ENCODE peak calls at places on chromosomes 6 and 20, in seven cellular contexts. J is IMR-90, P is osteoblast, N is cardiac muscle cell, Y is Panc1, G is substantia nigra, T is HepG2. H is an unnamed sample.

GRCh38 chr6:157225575-157225995 is 97.7 kb downstream of the TMEM242 start:
- DNase-seq in Y (no peak), G (no peak), J (no peak), T (no peak), N (no peak), P (peak; percentile 64), H (no peak)

GRCh38 chr6:155267411-155267810 is 3.6 kb downstream of the CLDN20 start:
- DNase-seq in G (no peak), P (no peak), T (no peak), Y (no peak), J (no peak), N (no peak), H (no peak)

GRCh38 chr6:157741889-157742615 is 81.0 kb upstream of the SNX9 start:
- DNase-seq in T (no peak), Y (no peak), N (no peak), G (no peak), P (no peak), J (no peak), H (no peak)

GRCh38 chr6:149754573-149754972 is 5.0 kb downstream of the PCMT1 start:
- DNase-seq in Y (no peak), G (no peak), T (peak; percentile 40), J (no peak), N (no peak), P (no peak), H (no peak)

GRCh38 chr6:140768133-140768532 is 1364.6 kb upstream of the GJE1 start:
- DNase-seq in Y (no peak), P (no peak), T (no peak), J (no peak), G (no peak), N (no peak), H (no peak)

GRCh38 chr6:135600086-135600702 is 102.7 kb upstream of the AHI1 start:
- DNase-seq in T (no peak), P (no peak), N (no peak), J (no peak), G (no peak), Y (no peak), H (no peak)

GRCh38 chr6:133646021-133646682 is 242.8 kb upstream of the TCF21 start:
- DNase-seq in P (no peak), Y (no peak), J (peak; percentile 47), T (no peak), G (no peak), N (no peak), H (no peak)

GRCh38 chr6:6737666-6738065 is 149.1 kb downstream of the LY86 start:
- DNase-seq in N (no peak), Y (no peak), J (no peak), T (no peak), P (no peak), G (no peak), H (no peak)

GRCh38 chr6:157556671-157557430 is 175.9 kb downstream of the ZDHHC14 start:
- DNase-seq in Y (no peak), J (no peak), G (peak; percentile 10), P (no peak), N (no peak), T (no peak), H (no peak)

GRCh38 chr6:163876391-163876790 is 461.9 kb downstream of the QKI start:
- DNase-seq in P (no peak), N (no peak), J (peak; percentile 57), Y (no peak), G (no peak), T (no peak), H (no peak)

GRCh38 chr6:71721642-71722041 is 164.7 kb upstream of the RIMS1 start:
- DNase-seq in G (no peak), P (no peak), T (no peak), Y (no peak), J (peak; percentile 12), N (no peak), H (no peak)

GRCh38 chr6:13500264-13500663 is 12.9 kb upstream of the GFOD1 start:
- DNase-seq in Y (no peak), N (no peak), G (no peak), P (no peak), J (no peak), T (no peak), H (no peak)

GRCh38 chr6:164150221-164150620 is 735.7 kb downstream of the QKI start:
- DNase-seq in J (no peak), T (no peak), N (no peak), P (no peak), G (no peak), Y (no peak), H (no peak)

GRCh38 chr20:19789446-19789845 is 31.4 kb downstream of the RIN2 start:
- DNase-seq in N (no peak), Y (no peak), G (no peak), P (no peak), T (no peak), J (no peak), H (no peak)

GRCh38 chr6:139891471-139891870 is 517.0 kb upstream of the CITED2 start:
- DNase-seq in N (no peak), T (no peak), Y (no peak), G (no peak), P (no peak), J (peak; percentile 91), H (no peak)

GRCh38 chr6:22322103-22322882 is 25.5 kb upstream of the PRL start:
- DNase-seq in Y (no peak), J (peak; percentile 65), T (no peak), N (peak; percentile 4), P (no peak), G (no peak), H (no peak)

GRCh38 chr6:24848461-24848860 is 49.7 kb upstream of the ARMH2 start:
- DNase-seq in G (peak; percentile 21), T (no peak), N (no peak), P (no peak), Y (no peak), J (no peak), H (no peak)

GRCh38 chr6:90860822-90861601 is 274.1 kb upstream of the MAP3K7 start:
- DNase-seq in T (peak; percentile 1), P (no peak), J (peak; percentile 15), N (peak; percentile 21), Y (no peak), G (no peak), H (no peak)

DNA sequence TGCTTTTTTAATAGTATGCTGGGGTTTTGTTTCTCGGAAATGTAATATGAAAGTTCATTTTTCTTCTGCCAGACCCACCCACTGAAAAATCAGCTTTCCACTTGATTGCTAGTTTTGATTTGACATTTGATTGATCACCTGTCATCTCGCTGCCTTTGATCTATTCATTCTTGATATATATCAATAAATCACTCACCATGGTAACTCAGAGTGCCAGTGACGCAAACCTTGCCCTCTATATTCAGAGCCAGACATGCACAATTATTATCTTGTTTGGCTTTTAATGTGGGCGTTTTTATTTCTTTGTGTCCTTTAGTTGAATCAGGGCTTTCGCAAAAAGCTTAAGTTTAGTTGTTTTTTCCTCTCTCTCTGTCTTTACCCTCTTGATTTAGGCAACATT is 2.0 kb downstream of the TSHZ2 start:
- DNase-seq in P (no peak), T (no peak), N (no peak), J (no peak), Y (no peak), G (no peak), H (peak; percentile 72)
- H3K27ac ChIP-seq in P (no peak overlapping the region), T (no peak overlapping the region), N (no peak overlapping the region), J (no peak overlapping the region), Y (no peak overlapping the region), G (no peak overlapping the region), H (peak overlapping the region; percentile 71)

GRCh38 chr6:106800379-106800778 is 171.0 kb downstream of the QRSL1 start:
- DNase-seq in N (no peak), G (no peak), T (no peak), P (no peak), J (no peak), Y (no peak), H (no peak)

GRCh38 chr6:106797186-106797585 is 167.8 kb downstream of the QRSL1 start:
- DNase-seq in G (no peak), Y (no peak), J (no peak), N (no peak), P (no peak), T (no peak), H (no peak)

GRCh38 chr6:106799008-106799952 is 169.9 kb downstream of the QRSL1 start:
- DNase-seq in P (peak; percentile 84), T (peak; percentile 77), G (no peak), Y (no peak), N (peak; percentile 34), J (peak; percentile 26), H (no peak)

GRCh38 chr6:106794129-106794528 is 164.8 kb downstream of the QRSL1 start:
- DNase-seq in T (no peak), N (no peak), J (no peak), G (no peak), P (no peak), Y (no peak), H (no peak)

GRCh38 chr6:106796754-106797153 is 167.4 kb downstream of the QRSL1 start:
- DNase-seq in Y (no peak), J (no peak), N (no peak), P (no peak), T (no peak), G (no peak), H (no peak)
- H3K27ac ChIP-seq in Y (no peak overlapping the region), J (no peak overlapping the region), N (no peak overlapping the region), P (no peak overlapping the region), T (no peak overlapping the region), G (no peak overlapping the region), H (no peak overlapping the region)

DNA sequence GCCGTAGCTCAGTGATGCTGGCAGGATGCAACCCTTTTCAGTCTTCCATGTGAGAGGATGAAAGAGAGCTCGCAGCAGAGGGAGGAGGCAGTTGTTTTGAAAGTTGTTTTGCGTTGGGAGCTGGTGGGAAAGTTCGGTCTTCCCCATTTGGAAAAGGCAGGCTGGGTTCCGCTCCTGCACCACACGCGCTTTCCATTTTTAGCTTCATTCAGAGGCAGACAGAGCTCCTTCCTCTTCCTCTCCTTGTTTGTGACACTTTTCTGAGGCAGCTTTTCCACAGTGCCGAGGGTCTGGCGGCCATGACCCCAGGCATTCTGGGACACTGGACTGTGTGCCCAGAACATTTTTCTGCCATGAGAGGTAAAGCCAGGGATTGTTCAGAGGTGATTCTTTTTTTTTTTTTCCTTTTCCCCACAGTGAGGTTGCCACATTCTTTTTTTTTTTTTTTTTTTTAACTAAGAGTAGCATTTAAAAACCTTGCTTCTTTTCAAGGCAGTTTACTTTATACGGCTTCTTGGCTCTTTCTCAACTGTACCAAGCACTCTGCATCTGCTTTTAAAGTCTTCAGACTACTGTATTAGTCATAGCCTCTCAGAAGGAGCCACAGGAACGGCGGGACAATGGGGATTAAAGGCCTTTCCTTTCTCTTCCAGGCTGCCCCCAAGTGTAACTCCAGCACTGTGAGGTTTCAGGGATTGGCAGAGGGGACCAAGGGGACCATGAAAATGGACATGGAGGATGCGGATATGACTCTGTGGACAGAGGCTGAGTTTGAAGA is 1.6 kb downstream of the PRDM1 start:
- DNase-seq in N (peak; percentile 5), Y (no peak), T (no peak), G (no peak), P (peak; percentile 74), J (peak; percentile 87), H (no peak)
- H3K27ac ChIP-seq in N (no peak overlapping the region), Y (peak overlapping the region; percentile 67), T (no peak overlapping the region), G (no peak overlapping the region), P (peak overlapping the region; percentile 86), J (peak overlapping the region; percentile 96), H (peak overlapping the region; percentile 22)

DNA sequence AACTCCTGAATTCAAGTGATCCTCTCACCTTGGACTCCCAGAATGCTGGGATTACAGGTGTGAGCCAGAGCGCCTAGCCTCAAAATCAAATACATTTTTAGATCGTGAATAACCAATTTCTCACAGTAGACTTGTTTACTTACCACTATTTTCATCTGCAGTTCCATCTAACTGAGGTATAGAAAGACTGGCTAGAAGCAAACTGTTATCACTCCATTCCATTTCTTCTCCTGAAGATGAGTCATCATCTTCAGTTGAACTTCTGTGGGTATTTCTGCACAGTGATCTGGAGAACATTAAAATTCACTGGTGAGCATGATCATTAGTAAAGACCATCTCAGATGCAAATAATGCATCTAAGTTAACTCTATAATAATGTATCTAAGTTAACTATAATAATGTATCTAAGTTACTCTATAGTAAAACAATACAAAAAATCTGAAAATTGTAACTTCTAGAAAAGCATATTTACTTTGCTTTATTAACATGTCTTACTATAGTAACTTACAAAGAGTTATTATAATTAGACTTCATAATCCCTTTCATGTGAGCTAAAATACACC is 105.4 kb downstream of the REV3L start:
- DNase-seq in T (no peak), Y (no peak), N (no peak), G (no peak), J (peak; percentile 47), P (no peak), H (no peak)
- H3K27ac ChIP-seq in T (no peak overlapping the region), Y (no peak overlapping the region), N (no peak overlapping the region), G (no peak overlapping the region), J (no peak overlapping the region), P (no peak overlapping the region), H (no peak overlapping the region)

H was measured in CD4-positive, alpha-beta memory T cell.